ENCODE peak calls at places on chromosomes 16 and 17, in four cellular contexts. T, X, U and K are unnamed samples.
A peak's percentile ranks its signal among the peaks of the same experiment; 100 is the strongest.

GRCh38 chr17:45809484-45809883 is 25.4 kb downstream of the CRHR1 start:
- DNase-seq in T (no peak), U (peak; percentile 64), X (no peak), K (no peak)

GRCh38 chr16:19817875-19818274 is 66.8 kb downstream of the GPRC5B start:
- DNase-seq in U (no peak), T (no peak), X (no peak), K (no peak)

GRCh38 chr17:8741771-8742170 is 2.9 kb downstream of the CCDC42 start:
- DNase-seq in U (no peak), T (no peak), X (no peak), K (no peak)

GRCh38 chr16:30085820-30086219 is 5.9 kb downstream of the TBX6 start:
- DNase-seq in T (no peak), X (no peak), U (no peak), K (no peak)

GRCh38 chr17:79420318-79421243 is 190.3 kb downstream of the RBFOX3 start:
- DNase-seq in U (no peak), X (no peak), T (no peak), K (no peak)

GRCh38 chr16:84465154-84465553 is 39.3 kb downstream of the MEAK7 start:
- DNase-seq in T (no peak), U (no peak), X (no peak), K (no peak)

GRCh38 chr17:77142689-77143088 is 1.9 kb downstream of the SEC14L1 start:
- DNase-seq in X (no peak), U (no peak), T (no peak), K (no peak)

GRCh38 chr17:79836952-79837887 is 2.0 kb downstream of the CBX4 start:
- DNase-seq in U (peak; percentile 93), X (peak; percentile 90), T (peak; percentile 72), K (no peak)

GRCh38 chr17:75684249-75684648 is 17.1 kb downstream of the SAP30BP start:
- DNase-seq in T (no peak), X (no peak), U (no peak), K (no peak)

GRCh38 chr17:76297436-76297835 is 10.6 kb downstream of the QRICH2 start:
- DNase-seq in U (no peak), X (no peak), T (no peak), K (no peak)

GRCh38 chr17:19769946-19770652 is 22.0 kb upstream of the ALDH3A1 start:
- DNase-seq in X (no peak), T (peak; percentile 11), U (no peak), K (no peak)

GRCh38 chr17:4087911-4088693 is 54.7 kb downstream of the ZZEF1 start:
- DNase-seq in X (no peak), U (no peak), T (peak; percentile 3), K (no peak)

GRCh38 chr17:37614391-37614790 is 5.2 kb upstream of the SYNRG start:
- DNase-seq in X (no peak), U (no peak), T (peak; percentile 86), K (no peak)

GRCh38 chr17:238964-239259 is 57.5 kb upstream of the DOC2B start:
- DNase-seq in X (peak; percentile 9), T (no peak), U (peak; percentile 28), K (no peak)

GRCh38 chr17:3556905-3557767 is 476 bp downstream of the TRPV3 start:
- DNase-seq in T (peak; percentile 17), X (no peak), U (no peak), K (no peak)

GRCh38 chr16:59543641-59544040 is 809.5 kb upstream of the GOT2 start:
- DNase-seq in T (peak; percentile 82), X (no peak), U (no peak), K (no peak)

GRCh38 chr17:30720013-30720471 is 104.5 kb downstream of the CRLF3 start:
- DNase-seq in U (peak; percentile 44), X (no peak), T (no peak), K (no peak)

GRCh38 chr17:72388765-72389473 is 268.1 kb downstream of the SOX9 start:
- DNase-seq in X (no peak), U (no peak), T (peak; percentile 85), K (no peak)

GRCh38 chr16:24511801-24512200 is 27.6 kb upstream of the RBBP6 start:
- DNase-seq in U (no peak), X (no peak), T (no peak), K (no peak)

GRCh38 chr17:40442392-40443195 is 656 bp upstream of the IGFBP4 start:
- DNase-seq in X (peak; percentile 71), T (no peak), U (no peak), K (no peak)

GRCh38 chr16:53041196-53041977 is 11.3 kb downstream of the CHD9NB start:
- DNase-seq in U (no peak), X (peak; percentile 90), T (peak; percentile 88), K (no peak)

GRCh38 chr16:49638696-49639629 is 216.9 kb downstream of the ZNF423 start:
- DNase-seq in T (no peak), X (peak; percentile 82), U (no peak), K (no peak)

GRCh38 chr17:35748323-35748960 is 4.6 kb downstream of the GAS2L2 start:
- DNase-seq in U (no peak), X (no peak), T (peak; percentile 32), K (no peak)

GRCh38 chr17:7558544-7559306 is at the start of gene TNFSF13:
- DNase-seq in U (peak; percentile 88), X (no peak), T (no peak), K (no peak)

GRCh38 chr17:55450232-55450631 is 28.6 kb upstream of the MMD start:
- DNase-seq in U (no peak), T (no peak), X (no peak), K (no peak)

GRCh38 chr17:20156196-20157077 is 147.3 kb downstream of the SPECC1 start:
- DNase-seq in X (no peak), T (peak; percentile 85), U (peak; percentile 87), K (no peak)

GRCh38 chr16:53664724-53665345 is 38.8 kb downstream of the RPGRIP1L start:
- DNase-seq in U (no peak), X (no peak), T (no peak), K (no peak)

GRCh38 chr17:71085238-71086033 is 916.1 kb downstream of the KCNJ2 start:
- DNase-seq in T (peak; percentile 34), X (no peak), U (no peak), K (peak; percentile 50)

GRCh38 chr16:84178892-84179611 is 7.8 kb downstream of the TAF1C start:
- DNase-seq in T (no peak), U (no peak), X (no peak), K (no peak)

GRCh38 chr17:43392397-43392796 is 6.4 kb upstream of the ARL4D start:
- DNase-seq in T (no peak), X (no peak), U (no peak), K (no peak)

DNA sequence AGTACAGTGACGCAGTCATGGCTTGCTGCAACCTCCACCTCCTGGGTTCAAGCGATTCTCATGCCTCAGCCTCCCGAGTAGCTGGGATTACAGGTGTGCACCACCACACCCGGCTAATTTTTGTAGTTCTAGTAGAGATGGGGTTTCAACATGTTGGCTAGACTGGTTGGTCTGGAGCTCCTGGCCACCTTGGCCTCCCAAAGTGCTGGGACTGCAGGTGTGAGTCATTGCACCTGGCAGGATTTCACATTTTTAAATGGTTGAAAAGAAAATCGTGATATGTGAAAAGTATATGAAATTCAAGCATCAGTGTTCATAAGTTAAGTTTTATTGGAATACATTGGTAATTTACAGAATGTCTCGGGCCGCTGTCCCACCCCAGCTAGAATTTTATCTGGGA is 2.6 kb downstream of the RMI2 start:
- DNase-seq in U (no peak), T (no peak), X (no peak), K (no peak)
- H3K4me1 ChIP-seq in U (peaks cover 19% of the 10 kb centered on the region), T (peaks cover 12% of the 10 kb centered on the region), X (peaks cover 6% of the 10 kb centered on the region), K (peaks cover 1% of the 10 kb centered on the region)

GRCh38 chr16:5644132-5644531 is 546.5 kb upstream of the EEF2KMT start:
- DNase-seq in U (no peak), T (no peak), X (no peak), K (no peak)
- H3K4me1 ChIP-seq in U (no peaks in the 10 kb centered on the region), T (no peaks in the 10 kb centered on the region), X (no peaks in the 10 kb centered on the region), K (no peaks in the 10 kb centered on the region)

GRCh38 chr17:1776857-1777256 is 15.0 kb downstream of the SERPINF1 start:
- DNase-seq in U (no peak), X (no peak), T (no peak), K (no peak)
- H3K4me1 ChIP-seq in U (peaks cover 25% of the 10 kb centered on the region), X (no peaks in the 10 kb centered on the region), T (peaks cover 13% of the 10 kb centered on the region), K (no peaks in the 10 kb centered on the region)

GRCh38 chr17:64025732-64026294 is 5.4 kb upstream of the ICAM2 start:
- DNase-seq in U (peak; percentile 93), X (peak; percentile 82), T (peak; percentile 37), K (peak; percentile 87)
- H3K4me1 ChIP-seq in U (peaks cover 9% of the 10 kb centered on the region), X (no peaks in the 10 kb centered on the region), T (peaks cover 8% of the 10 kb centered on the region), K (no peaks in the 10 kb centered on the region)